ENCODE peak calls at places on chromosomes 5 and 9, in five cellular contexts. One of them, this sample, is unnamed.

GRCh38 chr5:103211858-103212500 is 46.6 kb upstream of the MACIR start:
- DNase-seq in psoas muscle: no peak
- DNase-seq in K562: no peak
- DNase-seq in GM10248: no peak
- DNase-seq in HFF-Myc: no peak
- DNase-seq in this sample: no peak

GRCh38 chr9:35664531-35665470 is at the start of gene ARHGEF39:
- DNase-seq in K562: peak
- DNase-seq in GM10248: peak
- DNase-seq in HFF-Myc: no peak
- DNase-seq in psoas muscle: peak
- DNase-seq in this sample: peak

GRCh38 chr5:55159763-55160492 is at the start of gene GPX8:
- DNase-seq in HFF-Myc: peak
- DNase-seq in GM10248: no peak
- DNase-seq in K562: peak
- DNase-seq in psoas muscle: no peak
- DNase-seq in this sample: peak

GRCh38 chr5:10304932-10305331 is 2.8 kb downstream of the CMBL start:
- DNase-seq in psoas muscle: peak
- DNase-seq in GM10248: no peak
- DNase-seq in K562: peak
- DNase-seq in HFF-Myc: no peak
- DNase-seq in this sample: no peak

GRCh38 chr5:73482383-73483193 is 15.7 kb upstream of the BTF3 start:
- DNase-seq in HFF-Myc: no peak
- DNase-seq in K562: peak
- DNase-seq in psoas muscle: no peak
- DNase-seq in GM10248: no peak
- DNase-seq in this sample: no peak

GRCh38 chr9:130608554-130609122 is 29.3 kb downstream of the FUBP3 start:
- DNase-seq in HFF-Myc: no peak
- DNase-seq in psoas muscle: no peak
- DNase-seq in GM10248: no peak
- DNase-seq in K562: no peak
- DNase-seq in this sample: no peak

GRCh38 chr5:157245477-157245876 is 20.4 kb upstream of the CYFIP2 start:
- DNase-seq in HFF-Myc: no peak
- DNase-seq in K562: no peak
- DNase-seq in GM10248: no peak
- DNase-seq in psoas muscle: no peak
- DNase-seq in this sample: no peak

GRCh38 chr9:94900222-94901018 is 173.9 kb downstream of the AOPEP start:
- DNase-seq in GM10248: no peak
- DNase-seq in HFF-Myc: no peak
- DNase-seq in psoas muscle: no peak
- DNase-seq in K562: no peak
- DNase-seq in this sample: no peak

GRCh38 chr5:1228121-1228520 is 2.9 kb downstream of the SLC6A18 start:
- DNase-seq in psoas muscle: no peak
- DNase-seq in GM10248: no peak
- DNase-seq in K562: no peak
- DNase-seq in HFF-Myc: no peak
- DNase-seq in this sample: no peak

GRCh38 chr5:120509056-120509455 is 45.0 kb downstream of the PRR16 start:
- DNase-seq in K562: no peak
- DNase-seq in HFF-Myc: peak
- DNase-seq in psoas muscle: no peak
- DNase-seq in GM10248: no peak
- DNase-seq in this sample: no peak

GRCh38 chr5:32779754-32780415 is 68.8 kb downstream of the NPR3 start:
- DNase-seq in HFF-Myc: no peak
- DNase-seq in GM10248: no peak
- DNase-seq in K562: no peak
- DNase-seq in psoas muscle: no peak
- DNase-seq in this sample: no peak

GRCh38 chr9:4713849-4714248 is 27.2 kb downstream of the AK3 start:
- DNase-seq in GM10248: no peak
- DNase-seq in K562: no peak
- DNase-seq in psoas muscle: no peak
- DNase-seq in HFF-Myc: no peak
- DNase-seq in this sample: no peak
- TF ChIP-seq CTCF in GM10248: no peak
- TF ChIP-seq CTCF in K562: no peak
- TF ChIP-seq CTCF in psoas muscle: no peak
- TF ChIP-seq CTCF in HFF-Myc: no peak
- TF ChIP-seq CTCF in this sample: no peak

GRCh38 chr5:136805466-136805865 is 440.1 kb upstream of the TRPC7 start:
- DNase-seq in HFF-Myc: no peak
- DNase-seq in psoas muscle: no peak
- DNase-seq in K562: no peak
- DNase-seq in GM10248: no peak
- DNase-seq in this sample: no peak
- TF ChIP-seq CTCF in HFF-Myc: no peak
- TF ChIP-seq CTCF in psoas muscle: no peak
- TF ChIP-seq CTCF in K562: no peak
- TF ChIP-seq CTCF in GM10248: no peak
- TF ChIP-seq CTCF in this sample: peak

DNA sequence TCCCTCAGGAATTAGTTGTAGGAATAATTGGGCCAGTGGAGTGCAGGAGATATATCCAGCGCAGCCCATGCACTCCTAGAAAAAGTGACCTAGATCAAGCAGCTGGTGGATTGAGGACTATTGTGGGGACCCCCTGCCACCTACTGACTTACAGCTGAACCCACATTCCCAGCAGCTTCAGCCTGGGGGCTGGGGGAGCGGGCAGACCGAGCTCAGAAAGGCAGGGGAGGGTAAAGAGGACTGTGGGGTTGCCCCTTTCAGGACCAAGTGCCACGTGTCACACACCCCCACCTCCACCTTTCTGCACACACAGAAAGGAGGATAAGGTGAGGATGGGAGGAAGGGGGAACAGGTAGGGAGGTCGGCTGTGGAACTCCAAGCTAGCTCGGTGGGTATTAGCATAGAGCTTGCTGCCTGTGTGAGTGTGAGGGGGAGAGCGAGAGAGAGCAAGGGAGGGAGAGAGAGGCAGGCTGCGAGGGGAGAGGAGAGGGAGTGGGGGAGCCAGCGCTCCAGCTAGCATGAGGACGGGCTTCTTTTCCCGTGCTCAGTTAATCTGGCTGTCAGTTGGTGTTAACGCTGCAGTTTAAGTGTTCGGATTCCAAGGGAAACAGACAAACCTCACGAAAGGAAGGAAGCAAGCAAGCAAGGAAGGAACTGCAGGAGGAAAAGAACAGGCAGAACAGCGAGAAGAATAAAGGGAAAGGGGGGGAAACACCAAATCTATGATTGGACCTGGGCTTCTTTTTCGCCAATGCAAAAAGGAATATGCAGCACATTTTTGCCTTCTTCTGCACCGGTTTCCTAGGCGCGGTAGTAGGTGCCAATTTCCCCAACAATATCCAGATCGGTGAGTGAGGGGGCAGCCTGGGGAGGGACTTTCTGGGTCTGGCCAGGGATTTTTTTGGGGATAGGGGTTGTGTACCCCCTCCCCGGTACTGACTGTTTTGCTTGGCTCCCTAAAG is at the start of gene GRIA1:
- DNase-seq in K562: no peak
- DNase-seq in psoas muscle: no peak
- DNase-seq in GM10248: no peak
- DNase-seq in HFF-Myc: no peak
- DNase-seq in this sample: peak
- TF ChIP-seq CTCF in K562: no peak
- TF ChIP-seq CTCF in psoas muscle: no peak
- TF ChIP-seq CTCF in GM10248: no peak
- TF ChIP-seq CTCF in HFF-Myc: no peak
- TF ChIP-seq CTCF in this sample: no peak

GRCh38 chr9:109186857-109187256 is 19.8 kb upstream of the FRRS1L start:
- DNase-seq in K562: no peak
- DNase-seq in HFF-Myc: no peak
- DNase-seq in GM10248: no peak
- DNase-seq in psoas muscle: no peak
- DNase-seq in this sample: no peak

GRCh38 chr9:109191746-109192145 is 24.7 kb upstream of the FRRS1L start:
- DNase-seq in HFF-Myc: no peak
- DNase-seq in psoas muscle: no peak
- DNase-seq in GM10248: no peak
- DNase-seq in K562: no peak
- DNase-seq in this sample: no peak

GRCh38 chr9:109194157-109194556 is 27.1 kb upstream of the FRRS1L start:
- DNase-seq in K562: no peak
- DNase-seq in HFF-Myc: no peak
- DNase-seq in psoas muscle: no peak
- DNase-seq in GM10248: no peak
- DNase-seq in this sample: no peak

GRCh38 chr9:109190151-109190550 is 23.1 kb upstream of the FRRS1L start:
- DNase-seq in HFF-Myc: no peak
- DNase-seq in GM10248: no peak
- DNase-seq in K562: no peak
- DNase-seq in psoas muscle: no peak
- DNase-seq in this sample: no peak

GRCh38 chr9:109192732-109193361 is 25.8 kb upstream of the FRRS1L start:
- DNase-seq in HFF-Myc: no peak
- DNase-seq in K562: peak
- DNase-seq in GM10248: no peak
- DNase-seq in psoas muscle: no peak
- DNase-seq in this sample: peak
- TF ChIP-seq CTCF in HFF-Myc: peak
- TF ChIP-seq CTCF in K562: peak
- TF ChIP-seq CTCF in GM10248: peak
- TF ChIP-seq CTCF in psoas muscle: no peak
- TF ChIP-seq CTCF in this sample: no peak

GRCh38 chr5:13972029-13972428 is 27.5 kb upstream of the DNAH5 start:
- DNase-seq in K562: no peak
- DNase-seq in psoas muscle: no peak
- DNase-seq in HFF-Myc: no peak
- DNase-seq in GM10248: no peak
- DNase-seq in this sample: no peak

GRCh38 chr5:13976223-13976622 is 31.7 kb upstream of the DNAH5 start:
- DNase-seq in psoas muscle: no peak
- DNase-seq in HFF-Myc: no peak
- DNase-seq in GM10248: no peak
- DNase-seq in K562: no peak
- DNase-seq in this sample: no peak

GRCh38 chr5:13973724-13974123 is 29.2 kb upstream of the DNAH5 start:
- DNase-seq in HFF-Myc: no peak
- DNase-seq in GM10248: no peak
- DNase-seq in K562: no peak
- DNase-seq in psoas muscle: no peak
- DNase-seq in this sample: no peak

GRCh38 chr5:13976867-13977479 is 32.5 kb upstream of the DNAH5 start:
- DNase-seq in K562: peak
- DNase-seq in psoas muscle: no peak
- DNase-seq in HFF-Myc: peak
- DNase-seq in GM10248: no peak
- DNase-seq in this sample: peak
- TF ChIP-seq CTCF in K562: peak
- TF ChIP-seq CTCF in psoas muscle: peak
- TF ChIP-seq CTCF in HFF-Myc: peak
- TF ChIP-seq CTCF in GM10248: peak
- TF ChIP-seq CTCF in this sample: peak

GRCh38 chr5:130138406-130139060 is 234.3 kb downstream of the CHSY3 start:
- DNase-seq in psoas muscle: no peak
- DNase-seq in HFF-Myc: no peak
- DNase-seq in GM10248: no peak
- DNase-seq in K562: no peak
- DNase-seq in this sample: no peak

GRCh38 chr5:130136300-130136699 is 232.0 kb downstream of the CHSY3 start:
- DNase-seq in HFF-Myc: no peak
- DNase-seq in GM10248: no peak
- DNase-seq in psoas muscle: no peak
- DNase-seq in K562: no peak
- DNase-seq in this sample: no peak

GRCh38 chr5:130141689-130142320 is 237.5 kb downstream of the CHSY3 start:
- DNase-seq in K562: peak
- DNase-seq in psoas muscle: no peak
- DNase-seq in GM10248: peak
- DNase-seq in HFF-Myc: peak
- DNase-seq in this sample: peak
- TF ChIP-seq CTCF in K562: no peak
- TF ChIP-seq CTCF in psoas muscle: peak
- TF ChIP-seq CTCF in GM10248: peak
- TF ChIP-seq CTCF in HFF-Myc: peak
- TF ChIP-seq CTCF in this sample: no peak

GRCh38 chr5:52964138-52964537 is 25.0 kb upstream of the ITGA2 start:
- DNase-seq in K562: no peak
- DNase-seq in psoas muscle: no peak
- DNase-seq in HFF-Myc: no peak
- DNase-seq in GM10248: no peak
- DNase-seq in this sample: no peak
- TF ChIP-seq CTCF in K562: no peak
- TF ChIP-seq CTCF in psoas muscle: no peak
- TF ChIP-seq CTCF in HFF-Myc: peak
- TF ChIP-seq CTCF in GM10248: no peak
- TF ChIP-seq CTCF in this sample: no peak

This sample was measured in endothelial cell.